ENCODE peak calls at places on chromosomes 11 and 22, in six cellular contexts. One of them, this sample, is unnamed.

GRCh38 chr11:88229303-88229702 is 54.1 kb upstream of the RAB38 start:
- DNase-seq in Daoy: no peak
- DNase-seq in HEK293T: no peak
- DNase-seq in fibroblast of pulmonary artery: no peak
- DNase-seq in GM20000: no peak
- DNase-seq in glutamatergic neuron: no peak
- DNase-seq in this sample: no peak

GRCh38 chr11:104164028-104164520 is at the start of gene PDGFD:
- DNase-seq in HEK293T: peak
- DNase-seq in Daoy: peak
- DNase-seq in glutamatergic neuron: peak
- DNase-seq in fibroblast of pulmonary artery: peak
- DNase-seq in GM20000: peak
- DNase-seq in this sample: no peak

GRCh38 chr11:28461846-28462245 is 353.7 kb downstream of the METTL15 start:
- DNase-seq in HEK293T: no peak
- DNase-seq in Daoy: no peak
- DNase-seq in fibroblast of pulmonary artery: peak
- DNase-seq in glutamatergic neuron: no peak
- DNase-seq in GM20000: no peak
- DNase-seq in this sample: no peak

GRCh38 chr11:70360211-70360610 is 38.1 kb upstream of the CTTN start:
- DNase-seq in GM20000: no peak
- DNase-seq in glutamatergic neuron: no peak
- DNase-seq in Daoy: no peak
- DNase-seq in fibroblast of pulmonary artery: no peak
- DNase-seq in HEK293T: no peak
- DNase-seq in this sample: no peak

GRCh38 chr22:38700271-38700788 is 413 bp downstream of the JOSD1 start:
- DNase-seq in GM20000: no peak
- DNase-seq in fibroblast of pulmonary artery: peak
- DNase-seq in Daoy: no peak
- DNase-seq in HEK293T: no peak
- DNase-seq in glutamatergic neuron: no peak
- DNase-seq in this sample: no peak

GRCh38 chr22:48389916-48390315 is 1437.8 kb downstream of the BRD1 start:
- DNase-seq in glutamatergic neuron: no peak
- DNase-seq in GM20000: no peak
- DNase-seq in HEK293T: no peak
- DNase-seq in fibroblast of pulmonary artery: no peak
- DNase-seq in Daoy: no peak
- DNase-seq in this sample: no peak

GRCh38 chr11:93542753-93543246 is 391 bp downstream of the SMCO4 start:
- DNase-seq in Daoy: no peak
- DNase-seq in glutamatergic neuron: peak
- DNase-seq in fibroblast of pulmonary artery: no peak
- DNase-seq in HEK293T: peak
- DNase-seq in GM20000: no peak
- DNase-seq in this sample: no peak

GRCh38 chr11:44065851-44066731 is at the start of gene ACCS:
- DNase-seq in fibroblast of pulmonary artery: peak
- DNase-seq in Daoy: peak
- DNase-seq in glutamatergic neuron: peak
- DNase-seq in GM20000: peak
- DNase-seq in HEK293T: peak
- DNase-seq in this sample: peak

GRCh38 chr11:68819362-68819761 is 22.4 kb downstream of the CPT1A start:
- DNase-seq in Daoy: no peak
- DNase-seq in HEK293T: no peak
- DNase-seq in GM20000: no peak
- DNase-seq in fibroblast of pulmonary artery: no peak
- DNase-seq in glutamatergic neuron: no peak
- DNase-seq in this sample: no peak

GRCh38 chr22:32847067-32847491 is 45.6 kb downstream of the TIMP3 start:
- DNase-seq in HEK293T: no peak
- DNase-seq in GM20000: no peak
- DNase-seq in Daoy: no peak
- DNase-seq in glutamatergic neuron: no peak
- DNase-seq in fibroblast of pulmonary artery: no peak
- DNase-seq in this sample: no peak

GRCh38 chr22:42938976-42939375 is 76.0 kb downstream of the PACSIN2 start:
- DNase-seq in GM20000: no peak
- DNase-seq in Daoy: no peak
- DNase-seq in HEK293T: no peak
- DNase-seq in glutamatergic neuron: no peak
- DNase-seq in fibroblast of pulmonary artery: no peak
- DNase-seq in this sample: no peak

GRCh38 chr11:47449541-47449940 is 605 bp upstream of the RAPSN start:
- DNase-seq in Daoy: no peak
- DNase-seq in glutamatergic neuron: no peak
- DNase-seq in fibroblast of pulmonary artery: no peak
- DNase-seq in HEK293T: no peak
- DNase-seq in GM20000: no peak
- DNase-seq in this sample: no peak

GRCh38 chr22:50253046-50253580 is 2.0 kb upstream of the HDAC10 start:
- DNase-seq in fibroblast of pulmonary artery: no peak
- DNase-seq in Daoy: no peak
- DNase-seq in glutamatergic neuron: no peak
- DNase-seq in HEK293T: no peak
- DNase-seq in GM20000: no peak
- DNase-seq in this sample: no peak

This sample was measured in epithelial cell of proximal tubule.